ENCODE peak calls at places on chromosomes 3 and 15, in four cellular contexts. One of them, this sample, is unnamed.

GRCh38 chr3:59953104-59953503 is 903.3 kb upstream of the CFAP20DC start:
- DNase-seq in neural crest cell: no peak
- DNase-seq in endothelial cell: no peak
- DNase-seq in AG20443: no peak
- DNase-seq in this sample: no peak

GRCh38 chr15:99197861-99198260 is 51.5 kb downstream of the TTC23 start:
- DNase-seq in neural crest cell: no peak
- DNase-seq in endothelial cell: no peak
- DNase-seq in AG20443: no peak
- DNase-seq in this sample: no peak

GRCh38 chr15:35566991-35567390 is 21.0 kb upstream of the DPH6 start:
- DNase-seq in neural crest cell: no peak
- DNase-seq in endothelial cell: no peak
- DNase-seq in AG20443: no peak
- DNase-seq in this sample: no peak

GRCh38 chr3:148319960-148320359 is 377.7 kb upstream of the AGTR1 start:
- DNase-seq in neural crest cell: no peak
- DNase-seq in endothelial cell: no peak
- DNase-seq in AG20443: no peak
- DNase-seq in this sample: no peak

GRCh38 chr3:49806838-49807237 is 3.8 kb downstream of the INKA1 start:
- DNase-seq in neural crest cell: peak
- DNase-seq in endothelial cell: no peak
- DNase-seq in AG20443: no peak
- DNase-seq in this sample: no peak

GRCh38 chr3:152334761-152335160 is 66.0 kb downstream of the MBNL1 start:
- DNase-seq in neural crest cell: no peak
- DNase-seq in endothelial cell: no peak
- DNase-seq in AG20443: no peak
- DNase-seq in this sample: no peak

GRCh38 chr3:139561428-139561827 is 21.9 kb upstream of the RBP1 start:
- DNase-seq in neural crest cell: no peak
- DNase-seq in endothelial cell: no peak
- DNase-seq in AG20443: no peak
- DNase-seq in this sample: no peak

GRCh38 chr15:77530576-77530975 is 102.1 kb downstream of the LINGO1 start:
- DNase-seq in neural crest cell: no peak
- DNase-seq in endothelial cell: no peak
- DNase-seq in AG20443: no peak
- DNase-seq in this sample: no peak

GRCh38 chr15:70375006-70375409 is 277.3 kb upstream of the TLE3 start:
- DNase-seq in neural crest cell: no peak
- DNase-seq in endothelial cell: no peak
- DNase-seq in AG20443: no peak
- DNase-seq in this sample: peak

GRCh38 chr3:45280971-45281370 is 54.9 kb upstream of the TMEM158 start:
- DNase-seq in neural crest cell: no peak
- DNase-seq in endothelial cell: no peak
- DNase-seq in AG20443: no peak
- DNase-seq in this sample: no peak

GRCh38 chr3:127043041-127043641 is 60.2 kb downstream of the PLXNA1 start:
- DNase-seq in neural crest cell: no peak
- DNase-seq in endothelial cell: no peak
- DNase-seq in AG20443: peak
- DNase-seq in this sample: peak

GRCh38 chr3:115275897-115276296 is 128.8 kb upstream of the ZBTB20 start:
- DNase-seq in neural crest cell: no peak
- DNase-seq in endothelial cell: no peak
- DNase-seq in AG20443: peak
- DNase-seq in this sample: no peak

GRCh38 chr15:24761704-24762302 is 86.2 kb downstream of the NPAP1 start:
- DNase-seq in neural crest cell: no peak
- DNase-seq in endothelial cell: no peak
- DNase-seq in AG20443: peak
- DNase-seq in this sample: no peak

GRCh38 chr3:48492461-48493202 is 11.3 kb downstream of the SHISA5 start:
- DNase-seq in neural crest cell: no peak
- DNase-seq in endothelial cell: no peak
- DNase-seq in AG20443: no peak
- DNase-seq in this sample: no peak

GRCh38 chr15:86837631-86838030 is 758.0 kb downstream of the AGBL1 start:
- DNase-seq in neural crest cell: no peak
- DNase-seq in endothelial cell: no peak
- DNase-seq in AG20443: no peak
- DNase-seq in this sample: peak

GRCh38 chr15:71364117-71364584 is 248.9 kb downstream of the THSD4 start:
- DNase-seq in neural crest cell: no peak
- DNase-seq in endothelial cell: no peak
- DNase-seq in AG20443: no peak
- DNase-seq in this sample: no peak

GRCh38 chr15:77869021-77869895 is 208.3 kb downstream of the TBC1D2B start:
- DNase-seq in neural crest cell: no peak
- DNase-seq in endothelial cell: no peak
- DNase-seq in AG20443: no peak
- DNase-seq in this sample: peak

GRCh38 chr3:114112696-114113095 is 56.2 kb downstream of the QTRT2 start:
- DNase-seq in neural crest cell: no peak
- DNase-seq in endothelial cell: no peak
- DNase-seq in AG20443: peak
- DNase-seq in this sample: no peak

GRCh38 chr3:126129408-126129891 is 45.5 kb upstream of the SLC41A3 start:
- DNase-seq in neural crest cell: no peak
- DNase-seq in endothelial cell: no peak
- DNase-seq in AG20443: no peak
- DNase-seq in this sample: peak

GRCh38 chr3:192835818-192836468 is 81.7 kb downstream of the MB21D2 start:
- DNase-seq in neural crest cell: no peak
- DNase-seq in endothelial cell: no peak
- DNase-seq in AG20443: no peak
- DNase-seq in this sample: no peak

GRCh38 chr3:123310741-123311140 is 109.0 kb downstream of the SEC22A start:
- DNase-seq in neural crest cell: no peak
- DNase-seq in endothelial cell: no peak
- DNase-seq in AG20443: no peak
- DNase-seq in this sample: peak

GRCh38 chr3:142999881-143000280 is 1.5 kb upstream of the U2SURP start:
- DNase-seq in neural crest cell: no peak
- DNase-seq in endothelial cell: no peak
- DNase-seq in AG20443: no peak
- DNase-seq in this sample: peak

GRCh38 chr3:71168961-71169411 is 414.5 kb downstream of the FOXP1 start:
- DNase-seq in neural crest cell: peak
- DNase-seq in endothelial cell: no peak
- DNase-seq in AG20443: no peak
- DNase-seq in this sample: no peak

GRCh38 chr3:182212479-182213076 is 500.9 kb downstream of the SOX2 start:
- DNase-seq in neural crest cell: no peak
- DNase-seq in endothelial cell: no peak
- DNase-seq in AG20443: no peak
- DNase-seq in this sample: no peak

GRCh38 chr3:59713971-59714370 is 664.1 kb upstream of the CFAP20DC start:
- DNase-seq in neural crest cell: no peak
- DNase-seq in endothelial cell: no peak
- DNase-seq in AG20443: no peak
- DNase-seq in this sample: no peak

GRCh38 chr15:84864429-84864795 is 20.1 kb upstream of the SLC28A1 start:
- DNase-seq in neural crest cell: no peak
- DNase-seq in endothelial cell: no peak
- DNase-seq in AG20443: no peak
- DNase-seq in this sample: no peak

GRCh38 chr3:22117751-22118346 is 366.8 kb upstream of the ZNF385D start:
- DNase-seq in neural crest cell: no peak
- DNase-seq in endothelial cell: no peak
- DNase-seq in AG20443: peak
- DNase-seq in this sample: no peak

GRCh38 chr3:18425641-18426403 is 683 bp upstream of the SATB1 start:
- DNase-seq in neural crest cell: no peak
- DNase-seq in endothelial cell: peak
- DNase-seq in AG20443: no peak
- DNase-seq in this sample: no peak

GRCh38 chr3:58188173-58188564 is 22.6 kb downstream of the DNASE1L3 start:
- DNase-seq in neural crest cell: no peak
- DNase-seq in endothelial cell: no peak
- DNase-seq in AG20443: no peak
- DNase-seq in this sample: no peak

GRCh38 chr3:115146418-115147328 is at the start of gene ZBTB20:
- DNase-seq in neural crest cell: peak
- DNase-seq in endothelial cell: peak
- DNase-seq in AG20443: peak
- DNase-seq in this sample: peak

GRCh38 chr3:154122096-154122911 is 1.1 kb downstream of the ARHGEF26 start:
- DNase-seq in neural crest cell: peak
- DNase-seq in endothelial cell: peak
- DNase-seq in AG20443: peak
- DNase-seq in this sample: peak

GRCh38 chr15:50119063-50119700 is at the start of gene ATP8B4:
- DNase-seq in neural crest cell: no peak
- DNase-seq in endothelial cell: peak
- DNase-seq in AG20443: no peak
- DNase-seq in this sample: no peak

GRCh38 chr3:195133462-195133861 is 137.5 kb downstream of the XXYLT1 start:
- DNase-seq in neural crest cell: no peak
- DNase-seq in endothelial cell: no peak
- DNase-seq in AG20443: peak
- DNase-seq in this sample: peak

GRCh38 chr3:165254812-165255211 is 58.6 kb upstream of the SLITRK3 start:
- DNase-seq in neural crest cell: no peak
- DNase-seq in endothelial cell: peak
- DNase-seq in AG20443: no peak
- DNase-seq in this sample: no peak

GRCh38 chr3:45795882-45796765 is at the start of gene SLC6A20:
- DNase-seq in neural crest cell: peak
- DNase-seq in endothelial cell: no peak
- DNase-seq in AG20443: peak
- DNase-seq in this sample: peak

This sample was measured in osteoblast.